ENCODE peak calls at places on chromosomes 7 and 10, in ten cellular contexts. J is EH; T is NCI-H345; Y is progenitor cell of endocrine pancreas; A is neural crest cell; M is Daoy; R is stimulated activated CD4-positive, alpha-beta T cell treated with anti-CD3 and anti-CD28 coated beads, Interleukin-4, amount 100 ng/mL, for 1 hour; I is MV-4-11; W is activated T-helper 1 cell treated with Interleukin-2 at 50 U/mL for 16 hours; B is uterus. P is an unnamed sample.

GRCh38 chr10:28479366-28479765 is 53.6 kb upstream of the WAC start:
- DNase-seq in J (peak; percentile 8), T (no peak), Y (no peak), A (no peak), M (no peak), R (no peak), I (peak; percentile 32), W (no peak), B (no peak), P (no peak)

GRCh38 chr10:9860045-9860444 is 1157.6 kb upstream of the CELF2 start:
- DNase-seq in J (no peak), T (no peak), Y (no peak), A (no peak), M (no peak), R (no peak), I (no peak), W (no peak), B (no peak), P (no peak)

GRCh38 chr7:36262286-36262685 is 109.2 kb downstream of the EEPD1 start:
- DNase-seq in J (no peak), T (no peak), Y (no peak), A (no peak), M (no peak), R (no peak), I (peak; percentile 25), W (no peak), B (no peak), P (no peak)

GRCh38 chr7:155349601-155350331 is 52.1 kb downstream of the INSIG1 start:
- DNase-seq in J (no peak), T (no peak), Y (no peak), A (no peak), M (no peak), R (no peak), I (no peak), W (no peak), B (no peak), P (no peak)

GRCh38 chr7:55063633-55064032 is 44.8 kb downstream of the EGFR start:
- DNase-seq in J (peak; percentile 85), T (no peak), Y (no peak), A (no peak), M (peak; percentile 91), R (no peak), I (no peak), W (no peak), B (no peak), P (no peak)

GRCh38 chr10:49167629-49168540 is 20.3 kb downstream of the TMEM273 start:
- DNase-seq in J (no peak), T (no peak), Y (no peak), A (no peak), M (no peak), R (no peak), I (no peak), W (no peak), B (no peak), P (no peak)

GRCh38 chr10:97362310-97363033 is 27.9 kb upstream of the FRAT2 start:
- DNase-seq in J (no peak), T (no peak), Y (no peak), A (no peak), M (no peak), R (no peak), I (no peak), W (no peak), B (no peak), P (no peak)

GRCh38 chr7:46244752-46245151 is 323.7 kb upstream of the IGFBP3 start:
- DNase-seq in J (peak; percentile 58), T (no peak), Y (no peak), A (no peak), M (no peak), R (no peak), I (no peak), W (no peak), B (no peak), P (no peak)

GRCh38 chr10:50275650-50276235 is 24.4 kb upstream of the ASAH2 start:
- DNase-seq in J (peak; percentile 51), T (peak; percentile 50), Y (peak; percentile 24), A (peak; percentile 28), M (peak; percentile 19), R (peak; percentile 31), I (peak; percentile 23), W (no peak), B (no peak), P (peak; percentile 48)

GRCh38 chr7:77696057-77696642 is at the start of gene RSBN1L:
- DNase-seq in J (peak; percentile 98), T (peak; percentile 99), Y (peak; percentile 98), A (peak; percentile 96), M (peak; percentile 98), R (peak; percentile 98), I (peak; percentile 97), W (peak; percentile 96), B (peak; percentile 98), P (peak; percentile 98)

P was measured in activated CD4-positive, alpha-beta T cell treated with anti-CD3 and anti-CD28 coated beads, Interleukin-2, amount 50 U/mL, for 48 hours.